ENCODE peak calls at places on chromosomes 16 and 17, in eight cellular contexts. I, V, O, J, R, D, K and L are unnamed samples.

GRCh38 chr17:58779446-58779845 is 23.8 kb downstream of the PPM1E start:
- DNase-seq in J (no peak), I (no peak), O (no peak), V (no peak), D (no peak), R (no peak), K (no peak), L (no peak)

GRCh38 chr16:87581867-87582220 is 20.5 kb upstream of the JPH3 start:
- DNase-seq in J (peak), D (no peak), K (peak), V (no peak), I (no peak), R (peak), O (peak), L (peak)

GRCh38 chr17:75334723-75335122 is 45.5 kb upstream of the SLC25A19 start:
- DNase-seq in J (no peak), R (no peak), D (no peak), K (no peak), O (no peak), V (no peak), I (no peak), L (no peak)

GRCh38 chr17:43409131-43409530 is 10.3 kb downstream of the ARL4D start:
- DNase-seq in R (no peak), J (no peak), D (no peak), V (no peak), O (no peak), I (no peak), K (no peak), L (no peak)

GRCh38 chr16:7086842-7087616 is 245.6 kb upstream of the RBFOX1 start:
- DNase-seq in K (peak), D (peak), J (no peak), V (no peak), I (peak), R (no peak), O (no peak), L (no peak)

GRCh38 chr16:75225092-75225491 is 6.3 kb downstream of the CTRB1 start:
- DNase-seq in J (no peak), R (no peak), I (no peak), K (no peak), V (no peak), O (peak), D (no peak), L (no peak)

GRCh38 chr17:27354491-27355081 is 60.7 kb downstream of the WSB1 start:
- DNase-seq in D (no peak), V (no peak), K (peak), I (no peak), R (peak), J (peak), O (no peak), L (peak)

GRCh38 chr16:68802190-68802589 is 41.1 kb upstream of the TANGO6 start:
- DNase-seq in D (no peak), V (no peak), O (peak), K (no peak), R (no peak), J (no peak), I (no peak), L (no peak)

GRCh38 chr17:41971721-41972523 is 5.3 kb downstream of the CNP start:
- DNase-seq in D (no peak), V (no peak), O (no peak), I (no peak), R (no peak), K (no peak), J (no peak), L (no peak)

GRCh38 chr16:4870138-4870671 is 22.9 kb downstream of the UBN1 start:
- DNase-seq in R (no peak), J (no peak), V (no peak), O (no peak), I (no peak), K (no peak), D (no peak), L (no peak)

GRCh38 chr16:1787322-1788094 is 4.7 kb downstream of the NUBP2 start:
- DNase-seq in I (no peak), R (no peak), K (no peak), D (no peak), V (no peak), J (no peak), O (no peak), L (no peak)

GRCh38 chr16:4795828-4796572 is 831 bp downstream of the SMIM22 start:
- DNase-seq in I (no peak), O (no peak), J (no peak), K (no peak), R (no peak), D (no peak), V (no peak), L (no peak)

GRCh38 chr16:54938351-54939346 is 8.0 kb downstream of the IRX5 start:
- DNase-seq in V (no peak), K (no peak), R (no peak), D (no peak), I (no peak), J (no peak), O (no peak), L (no peak)

GRCh38 chr17:76199466-76199865 is 40.8 kb downstream of the RNF157 start:
- DNase-seq in R (no peak), I (no peak), O (no peak), V (no peak), D (no peak), J (no peak), K (no peak), L (no peak)

GRCh38 chr16:89860747-89861304 is 12.6 kb upstream of the TCF25 start:
- DNase-seq in D (peak), V (no peak), J (peak), O (peak), K (peak), R (peak), I (peak), L (peak)

GRCh38 chr17:44112284-44113280 is 10.9 kb downstream of the HDAC5 start:
- DNase-seq in D (no peak), I (no peak), V (no peak), K (peak), R (no peak), O (no peak), J (no peak), L (no peak)